ENCODE peak calls at places on chromosomes 7 and 10, in four cellular contexts. One of them, this sample, is unnamed.

GRCh38 chr10:35712486-35712885 is 70.4 kb upstream of the FZD8 start:
- DNase-seq in endodermal cell: no peak
- DNase-seq in tibial artery: no peak
- DNase-seq in uterus: no peak
- DNase-seq in this sample: no peak

GRCh38 chr7:27359167-27359731 is 116.6 kb downstream of the EVX1 start:
- DNase-seq in endodermal cell: no peak
- DNase-seq in tibial artery: no peak
- DNase-seq in uterus: no peak
- DNase-seq in this sample: no peak

GRCh38 chr7:82530361-82530760 is 86.8 kb upstream of the CACNA2D1 start:
- DNase-seq in endodermal cell: peak; percentile 63
- DNase-seq in tibial artery: no peak
- DNase-seq in uterus: no peak
- DNase-seq in this sample: no peak

GRCh38 chr10:103547391-103547946 is 54.0 kb downstream of the NEURL1 start:
- DNase-seq in endodermal cell: peak; percentile 46
- DNase-seq in tibial artery: peak; percentile 52
- DNase-seq in uterus: peak; percentile 52
- DNase-seq in this sample: no peak

GRCh38 chr7:452791-453455 is 66.7 kb downstream of the PDGFA start:
- DNase-seq in endodermal cell: no peak
- DNase-seq in tibial artery: peak; percentile 80
- DNase-seq in uterus: no peak
- DNase-seq in this sample: no peak

GRCh38 chr7:30548762-30549344 is 44.2 kb upstream of the GGCT start:
- DNase-seq in endodermal cell: peak; percentile 91
- DNase-seq in tibial artery: peak; percentile 77
- DNase-seq in uterus: peak; percentile 54
- DNase-seq in this sample: no peak

GRCh38 chr7:74372060-74372408 is 81.7 kb upstream of the GTF2IRD1 start:
- DNase-seq in endodermal cell: no peak
- DNase-seq in tibial artery: no peak
- DNase-seq in uterus: no peak
- DNase-seq in this sample: no peak

GRCh38 chr7:128860158-128861073 is 2.2 kb upstream of the ATP6V1F start:
- DNase-seq in endodermal cell: peak; percentile 83
- DNase-seq in tibial artery: no peak
- DNase-seq in uterus: no peak
- DNase-seq in this sample: no peak

GRCh38 chr10:133276435-133277201 is at the start of gene ADAM8:
- DNase-seq in endodermal cell: peak; percentile 93
- DNase-seq in tibial artery: no peak
- DNase-seq in uterus: no peak
- DNase-seq in this sample: no peak

GRCh38 chr7:47266799-47267198 is 315.1 kb downstream of the TNS3 start:
- DNase-seq in endodermal cell: no peak
- DNase-seq in tibial artery: no peak
- DNase-seq in uterus: no peak
- DNase-seq in this sample: no peak

GRCh38 chr10:102729090-102730026 is 14.4 kb upstream of the WBP1L start:
- DNase-seq in endodermal cell: peak; percentile 96
- DNase-seq in tibial artery: peak; percentile 93
- DNase-seq in uterus: peak; percentile 91
- DNase-seq in this sample: peak; percentile 90

GRCh38 chr10:89029201-89029600 is 38.6 kb downstream of the FAS start:
- DNase-seq in endodermal cell: no peak
- DNase-seq in tibial artery: no peak
- DNase-seq in uterus: no peak
- DNase-seq in this sample: no peak

GRCh38 chr7:123916240-123916724 is 8.8 kb upstream of the SPAM1 start:
- DNase-seq in endodermal cell: peak; percentile 54
- DNase-seq in tibial artery: no peak
- DNase-seq in uterus: no peak
- DNase-seq in this sample: no peak
- TF ChIP-seq CTCF in endodermal cell: peak; percentile 70
- TF ChIP-seq CTCF in tibial artery: no peak
- TF ChIP-seq CTCF in uterus: no peak
- TF ChIP-seq CTCF in this sample: no peak

GRCh38 chr10:110681023-110681681 is 37.0 kb downstream of the RBM20 start:
- DNase-seq in endodermal cell: peak; percentile 93
- DNase-seq in tibial artery: no peak
- DNase-seq in uterus: no peak
- DNase-seq in this sample: no peak

GRCh38 chr10:110682348-110682747 is 38.2 kb downstream of the RBM20 start:
- DNase-seq in endodermal cell: peak; percentile 28
- DNase-seq in tibial artery: no peak
- DNase-seq in uterus: no peak
- DNase-seq in this sample: no peak

GRCh38 chr10:110676016-110676415 is 31.9 kb downstream of the RBM20 start:
- DNase-seq in endodermal cell: no peak
- DNase-seq in tibial artery: no peak
- DNase-seq in uterus: no peak
- DNase-seq in this sample: no peak

GRCh38 chr10:110680473-110681020 is 36.4 kb downstream of the RBM20 start:
- DNase-seq in endodermal cell: no peak
- DNase-seq in tibial artery: no peak
- DNase-seq in uterus: no peak
- DNase-seq in this sample: no peak

GRCh38 chr10:110679633-110680472 is 35.7 kb downstream of the RBM20 start:
- DNase-seq in endodermal cell: peak; percentile 70
- DNase-seq in tibial artery: no peak
- DNase-seq in uterus: no peak
- DNase-seq in this sample: no peak
- H3K27ac ChIP-seq in endodermal cell: no peak overlapping the region
- H3K27ac ChIP-seq in tibial artery: no peak overlapping the region
- H3K27ac ChIP-seq in uterus: no peak overlapping the region
- H3K27ac ChIP-seq in this sample: peak overlapping the region; percentile 5

DNA sequence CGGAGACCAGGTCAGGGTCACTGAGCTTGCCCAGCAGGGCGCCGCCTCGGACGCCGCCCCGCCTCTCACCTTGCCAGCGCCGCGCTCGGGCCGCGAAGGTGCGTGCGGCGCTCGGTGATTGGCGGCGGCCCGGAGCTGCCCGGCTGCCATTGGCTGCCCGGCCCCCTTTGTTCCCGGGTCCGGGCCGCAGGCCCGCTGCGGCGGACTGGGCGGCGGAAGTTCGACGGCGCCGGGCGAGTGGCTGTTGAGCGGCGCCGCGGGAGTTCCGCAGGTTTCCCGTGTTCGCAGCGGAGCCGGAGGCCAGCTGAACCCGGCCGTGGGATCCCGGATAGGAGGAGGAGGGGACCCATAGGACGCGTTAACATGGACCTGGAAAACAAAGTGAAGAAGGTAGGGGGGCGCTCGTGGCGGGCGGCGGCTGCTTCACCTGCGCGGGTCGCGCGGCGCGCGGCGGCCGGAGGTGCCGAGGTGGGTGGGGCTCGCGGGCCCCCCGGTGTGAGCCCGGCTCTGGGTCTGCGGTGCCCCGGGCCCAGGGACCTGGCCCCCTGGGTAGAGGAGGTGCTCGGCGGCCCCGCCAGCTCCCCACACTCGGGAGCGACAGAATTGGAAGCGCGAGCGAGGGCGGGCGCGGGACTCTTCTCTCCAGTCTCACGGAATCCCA is at the start of gene TES:
- DNase-seq in endodermal cell: peak; percentile 93
- DNase-seq in tibial artery: peak; percentile 76
- DNase-seq in uterus: peak; percentile 59
- DNase-seq in this sample: no peak
- H3K4me3 ChIP-seq in endodermal cell: peak within 1 kb of the TSS; percentile 88
- H3K4me3 ChIP-seq in tibial artery: peak within 1 kb of the TSS; percentile 80
- H3K4me3 ChIP-seq in uterus: peak within 1 kb of the TSS; percentile 55
- H3K4me3 ChIP-seq in this sample: peak within 1 kb of the TSS; percentile 77

GRCh38 chr7:77413861-77414424 is 2.2 kb downstream of the GSAP start:
- DNase-seq in endodermal cell: no peak
- DNase-seq in tibial artery: no peak
- DNase-seq in uterus: no peak
- DNase-seq in this sample: no peak

GRCh38 chr7:77416621-77417371 is 647 bp upstream of the GSAP start:
- DNase-seq in endodermal cell: no peak
- DNase-seq in tibial artery: no peak
- DNase-seq in uterus: no peak
- DNase-seq in this sample: no peak

GRCh38 chr7:77415474-77415821 is 701 bp downstream of the GSAP start:
- DNase-seq in endodermal cell: no peak
- DNase-seq in tibial artery: no peak
- DNase-seq in uterus: no peak
- DNase-seq in this sample: no peak

GRCh38 chr7:77417801-77418200 is 1.7 kb upstream of the GSAP start:
- DNase-seq in endodermal cell: no peak
- DNase-seq in tibial artery: no peak
- DNase-seq in uterus: no peak
- DNase-seq in this sample: no peak

DNA sequence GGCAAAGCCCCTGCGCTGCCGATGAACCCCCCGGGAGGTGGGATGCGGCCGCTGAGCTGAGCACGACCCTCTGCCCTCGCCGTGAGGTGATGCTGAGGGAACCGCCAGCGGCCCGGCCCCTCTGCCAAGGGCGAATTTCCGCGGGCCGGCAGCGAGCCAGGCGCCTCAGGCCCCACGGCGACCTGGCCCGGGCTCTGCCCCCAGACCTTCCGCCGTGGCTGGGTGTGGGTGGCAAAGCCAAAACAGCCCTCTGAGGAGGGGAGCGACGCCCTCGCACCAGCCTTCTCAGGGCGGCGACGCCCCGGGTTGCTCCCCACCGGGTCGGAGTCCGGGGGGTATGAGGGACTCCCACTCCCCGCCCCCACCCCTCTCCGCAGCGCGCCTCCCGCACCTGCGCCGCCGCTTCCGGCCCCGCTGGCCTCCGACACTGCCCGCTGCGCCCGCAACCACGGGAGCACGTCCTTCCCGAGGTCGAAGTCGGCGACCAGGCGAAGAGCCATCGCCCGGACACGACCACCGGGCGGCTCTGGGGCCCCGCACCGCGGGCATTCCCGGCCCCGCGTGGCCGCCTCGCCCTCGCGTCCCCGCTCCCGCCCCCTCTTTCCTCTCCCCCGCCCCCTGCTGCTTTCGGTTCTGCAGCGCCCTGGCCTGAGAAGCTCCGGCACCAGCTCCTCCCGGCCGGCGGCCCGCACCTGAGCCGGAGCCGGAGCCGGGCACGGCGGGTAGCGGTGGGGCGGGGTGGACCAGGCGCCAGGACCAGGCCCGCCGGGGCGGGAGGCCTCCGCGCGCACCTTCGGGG is at the start of gene GSAP:
- DNase-seq in endodermal cell: peak; percentile 86
- DNase-seq in tibial artery: peak; percentile 77
- DNase-seq in uterus: peak; percentile 46
- DNase-seq in this sample: no peak
- TF ChIP-seq CTCF in endodermal cell: no peak
- TF ChIP-seq CTCF in tibial artery: no peak
- TF ChIP-seq CTCF in uterus: no peak
- TF ChIP-seq CTCF in this sample: no peak

This sample was measured in coronary artery.